ENCODE peak calls at places on chromosomes 13 and 19, in five cellular contexts. One of them, this sample, is unnamed.

GRCh38 chr19:48757741-48758144 is 2.4 kb downstream of the FGF21 start:
- DNase-seq in kidney: no peak
- DNase-seq in activated CD8-positive, alpha-beta T cell treated with anti-CD3 and anti-CD28 coated beads for 36 hours: no peak
- DNase-seq in progenitor cell of endocrine pancreas: no peak
- DNase-seq in pancreas: no peak
- DNase-seq in this sample: no peak

GRCh38 chr19:411723-412355 is 2.9 kb upstream of the C2CD4C start:
- DNase-seq in kidney: no peak
- DNase-seq in activated CD8-positive, alpha-beta T cell treated with anti-CD3 and anti-CD28 coated beads for 36 hours: no peak
- DNase-seq in progenitor cell of endocrine pancreas: peak; percentile 4
- DNase-seq in pancreas: no peak
- DNase-seq in this sample: no peak

GRCh38 chr13:21234537-21234936 is 58.1 kb downstream of the MRPL57 start:
- DNase-seq in kidney: no peak
- DNase-seq in activated CD8-positive, alpha-beta T cell treated with anti-CD3 and anti-CD28 coated beads for 36 hours: no peak
- DNase-seq in progenitor cell of endocrine pancreas: no peak
- DNase-seq in pancreas: no peak
- DNase-seq in this sample: no peak

GRCh38 chr13:85501616-85502015 is 297.6 kb downstream of the SLITRK6 start:
- DNase-seq in kidney: no peak
- DNase-seq in activated CD8-positive, alpha-beta T cell treated with anti-CD3 and anti-CD28 coated beads for 36 hours: no peak
- DNase-seq in progenitor cell of endocrine pancreas: no peak
- DNase-seq in pancreas: no peak
- DNase-seq in this sample: no peak

GRCh38 chr19:1725100-1726064 is 27.9 kb upstream of the ONECUT3 start:
- DNase-seq in kidney: no peak
- DNase-seq in activated CD8-positive, alpha-beta T cell treated with anti-CD3 and anti-CD28 coated beads for 36 hours: peak; percentile 61
- DNase-seq in progenitor cell of endocrine pancreas: peak; percentile 86
- DNase-seq in pancreas: no peak
- DNase-seq in this sample: peak; percentile 76

GRCh38 chr13:30047154-30047874 is 196.9 kb upstream of the UBL3 start:
- DNase-seq in kidney: no peak
- DNase-seq in activated CD8-positive, alpha-beta T cell treated with anti-CD3 and anti-CD28 coated beads for 36 hours: peak; percentile 57
- DNase-seq in progenitor cell of endocrine pancreas: no peak
- DNase-seq in pancreas: no peak
- DNase-seq in this sample: no peak

GRCh38 chr13:47110833-47111240 is 214.0 kb upstream of the HTR2A start:
- DNase-seq in kidney: no peak
- DNase-seq in activated CD8-positive, alpha-beta T cell treated with anti-CD3 and anti-CD28 coated beads for 36 hours: no peak
- DNase-seq in progenitor cell of endocrine pancreas: no peak
- DNase-seq in pancreas: no peak
- DNase-seq in this sample: no peak

GRCh38 chr13:97257800-97258799 is 36.0 kb downstream of the MBNL2 start:
- DNase-seq in kidney: peak; percentile 89
- DNase-seq in activated CD8-positive, alpha-beta T cell treated with anti-CD3 and anti-CD28 coated beads for 36 hours: peak; percentile 29
- DNase-seq in progenitor cell of endocrine pancreas: no peak
- DNase-seq in pancreas: no peak
- DNase-seq in this sample: peak; percentile 56

GRCh38 chr13:111845621-111846351 is 221.2 kb upstream of the SOX1 start:
- DNase-seq in kidney: no peak
- DNase-seq in activated CD8-positive, alpha-beta T cell treated with anti-CD3 and anti-CD28 coated beads for 36 hours: no peak
- DNase-seq in progenitor cell of endocrine pancreas: no peak
- DNase-seq in pancreas: no peak
- DNase-seq in this sample: no peak

GRCh38 chr19:35673121-35673804 is 6.9 kb downstream of the UPK1A start:
- DNase-seq in kidney: no peak
- DNase-seq in activated CD8-positive, alpha-beta T cell treated with anti-CD3 and anti-CD28 coated beads for 36 hours: peak; percentile 84
- DNase-seq in progenitor cell of endocrine pancreas: no peak
- DNase-seq in pancreas: peak; percentile 62
- DNase-seq in this sample: peak; percentile 36

GRCh38 chr19:5665781-5666513 is 14.4 kb downstream of the MICOS13 start:
- DNase-seq in kidney: peak; percentile 26
- DNase-seq in activated CD8-positive, alpha-beta T cell treated with anti-CD3 and anti-CD28 coated beads for 36 hours: no peak
- DNase-seq in progenitor cell of endocrine pancreas: no peak
- DNase-seq in pancreas: peak; percentile 9
- DNase-seq in this sample: no peak

GRCh38 chr13:110432522-110432921 is 125.4 kb downstream of the COL4A2 start:
- DNase-seq in kidney: no peak
- DNase-seq in activated CD8-positive, alpha-beta T cell treated with anti-CD3 and anti-CD28 coated beads for 36 hours: no peak
- DNase-seq in progenitor cell of endocrine pancreas: no peak
- DNase-seq in pancreas: no peak
- DNase-seq in this sample: no peak

GRCh38 chr19:34428549-34429285 is 536 bp downstream of the UBA2 start:
- DNase-seq in kidney: no peak
- DNase-seq in activated CD8-positive, alpha-beta T cell treated with anti-CD3 and anti-CD28 coated beads for 36 hours: peak; percentile 66
- DNase-seq in progenitor cell of endocrine pancreas: no peak
- DNase-seq in pancreas: no peak
- DNase-seq in this sample: peak; percentile 8

GRCh38 chr19:46609511-46610412 is 8.6 kb downstream of the CALM3 start:
- DNase-seq in kidney: peak; percentile 62
- DNase-seq in activated CD8-positive, alpha-beta T cell treated with anti-CD3 and anti-CD28 coated beads for 36 hours: no peak
- DNase-seq in progenitor cell of endocrine pancreas: no peak
- DNase-seq in pancreas: peak; percentile 50
- DNase-seq in this sample: no peak

GRCh38 chr13:94198666-94199065 is 280.8 kb downstream of the DCT start:
- DNase-seq in kidney: no peak
- DNase-seq in activated CD8-positive, alpha-beta T cell treated with anti-CD3 and anti-CD28 coated beads for 36 hours: no peak
- DNase-seq in progenitor cell of endocrine pancreas: no peak
- DNase-seq in pancreas: no peak
- DNase-seq in this sample: no peak

GRCh38 chr19:49486232-49486631 is 1.2 kb upstream of the RPL13A start:
- DNase-seq in kidney: no peak
- DNase-seq in activated CD8-positive, alpha-beta T cell treated with anti-CD3 and anti-CD28 coated beads for 36 hours: no peak
- DNase-seq in progenitor cell of endocrine pancreas: no peak
- DNase-seq in pancreas: no peak
- DNase-seq in this sample: no peak

GRCh38 chr19:19321143-19321577 is 531 bp downstream of the MAU2 start:
- DNase-seq in kidney: no peak
- DNase-seq in activated CD8-positive, alpha-beta T cell treated with anti-CD3 and anti-CD28 coated beads for 36 hours: peak; percentile 31
- DNase-seq in progenitor cell of endocrine pancreas: peak; percentile 26
- DNase-seq in pancreas: no peak
- DNase-seq in this sample: no peak

GRCh38 chr19:19316082-19316481 is 4.2 kb downstream of the SUGP1 start:
- DNase-seq in kidney: no peak
- DNase-seq in activated CD8-positive, alpha-beta T cell treated with anti-CD3 and anti-CD28 coated beads for 36 hours: no peak
- DNase-seq in progenitor cell of endocrine pancreas: no peak
- DNase-seq in pancreas: no peak
- DNase-seq in this sample: no peak

GRCh38 chr19:19324059-19324755 is 3.6 kb downstream of the MAU2 start:
- DNase-seq in kidney: no peak
- DNase-seq in activated CD8-positive, alpha-beta T cell treated with anti-CD3 and anti-CD28 coated beads for 36 hours: no peak
- DNase-seq in progenitor cell of endocrine pancreas: no peak
- DNase-seq in pancreas: no peak
- DNase-seq in this sample: no peak

GRCh38 chr19:19319725-19320361 is 466 bp downstream of the SUGP1 start:
- DNase-seq in kidney: no peak
- DNase-seq in activated CD8-positive, alpha-beta T cell treated with anti-CD3 and anti-CD28 coated beads for 36 hours: peak; percentile 12
- DNase-seq in progenitor cell of endocrine pancreas: no peak
- DNase-seq in pancreas: no peak
- DNase-seq in this sample: no peak

DNA sequence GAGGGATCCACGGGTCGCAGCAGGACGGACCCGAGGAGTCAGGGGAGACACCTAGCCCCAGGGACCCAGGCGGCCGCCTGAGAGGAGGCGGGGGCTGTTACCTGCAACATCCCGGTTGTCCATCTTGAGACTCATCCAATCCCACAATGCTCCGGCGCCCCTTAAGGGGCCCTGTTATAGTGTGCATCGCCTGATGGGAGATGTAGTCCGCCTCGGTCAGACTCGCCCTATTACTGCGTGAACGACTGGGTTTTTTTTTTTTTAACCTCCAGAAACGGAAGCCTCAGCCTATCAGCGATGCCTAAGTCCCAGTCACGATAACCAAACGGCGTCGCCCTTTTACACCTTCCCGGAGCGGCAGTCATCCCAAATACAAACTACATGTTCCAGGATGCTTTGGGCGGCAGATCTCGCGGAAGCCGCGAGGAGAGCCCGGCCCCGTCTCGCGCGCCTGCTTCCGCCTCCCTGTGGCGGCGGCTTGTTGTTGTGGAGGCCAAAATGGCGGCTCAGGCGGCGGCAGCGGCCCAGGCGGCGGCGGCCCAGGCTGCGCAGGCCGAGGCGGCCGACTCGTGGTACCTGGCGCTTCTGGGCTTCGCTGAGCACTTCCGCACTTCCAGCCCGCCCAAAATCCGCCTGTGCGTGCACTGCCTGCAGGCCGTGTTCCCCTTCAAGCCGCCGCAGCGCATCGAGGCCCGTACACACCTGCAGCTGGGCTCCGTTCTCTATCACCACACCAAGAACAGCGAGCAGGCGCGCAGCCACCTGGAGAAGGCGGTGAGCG is at the start of the genes MAU2 and SUGP1:
- DNase-seq in kidney: peak; percentile 96
- DNase-seq in activated CD8-positive, alpha-beta T cell treated with anti-CD3 and anti-CD28 coated beads for 36 hours: peak; percentile 95
- DNase-seq in progenitor cell of endocrine pancreas: peak; percentile 80
- DNase-seq in pancreas: peak; percentile 95
- DNase-seq in this sample: peak; percentile 87
- TF ChIP-seq CTCF in kidney: peak; percentile 50
- TF ChIP-seq CTCF in activated CD8-positive, alpha-beta T cell treated with anti-CD3 and anti-CD28 coated beads for 36 hours: no peak
- TF ChIP-seq CTCF in progenitor cell of endocrine pancreas: peak; percentile 32
- TF ChIP-seq CTCF in pancreas: peak; percentile 8
- TF ChIP-seq CTCF in this sample: no peak

DNA sequence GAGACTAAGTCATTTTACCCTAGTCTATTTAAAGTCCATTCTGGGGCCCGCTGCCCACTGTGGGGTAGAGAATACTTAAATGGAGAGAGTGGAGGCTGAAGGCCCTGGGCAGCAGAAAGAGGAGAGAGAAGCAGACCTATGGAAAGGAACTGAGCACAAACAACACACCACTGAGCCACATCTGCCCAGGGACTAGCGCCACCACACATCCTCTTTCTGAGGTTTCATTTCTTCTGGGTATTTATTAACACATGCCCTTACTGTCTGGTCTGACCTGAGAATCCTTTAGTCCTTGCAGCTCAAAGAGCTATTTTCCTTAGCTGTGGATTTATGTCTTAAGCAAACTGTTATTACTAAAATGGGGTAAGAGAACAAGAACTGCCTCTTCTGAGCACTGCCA is 154.0 kb downstream of the NALCN start:
- DNase-seq in kidney: no peak
- DNase-seq in activated CD8-positive, alpha-beta T cell treated with anti-CD3 and anti-CD28 coated beads for 36 hours: no peak
- DNase-seq in progenitor cell of endocrine pancreas: no peak
- DNase-seq in pancreas: no peak
- DNase-seq in this sample: no peak
- TF ChIP-seq CTCF in kidney: no peak
- TF ChIP-seq CTCF in activated CD8-positive, alpha-beta T cell treated with anti-CD3 and anti-CD28 coated beads for 36 hours: no peak
- TF ChIP-seq CTCF in progenitor cell of endocrine pancreas: no peak
- TF ChIP-seq CTCF in pancreas: no peak
- TF ChIP-seq CTCF in this sample: no peak

GRCh38 chr13:51925865-51926527 is 64.2 kb downstream of the CCDC70 start:
- DNase-seq in kidney: no peak
- DNase-seq in activated CD8-positive, alpha-beta T cell treated with anti-CD3 and anti-CD28 coated beads for 36 hours: no peak
- DNase-seq in progenitor cell of endocrine pancreas: no peak
- DNase-seq in pancreas: no peak
- DNase-seq in this sample: no peak

GRCh38 chr13:51924756-51925544 is 63.2 kb downstream of the CCDC70 start:
- DNase-seq in kidney: no peak
- DNase-seq in activated CD8-positive, alpha-beta T cell treated with anti-CD3 and anti-CD28 coated beads for 36 hours: no peak
- DNase-seq in progenitor cell of endocrine pancreas: no peak
- DNase-seq in pancreas: no peak
- DNase-seq in this sample: no peak

GRCh38 chr13:51921790-51922740 is 60.3 kb downstream of the CCDC70 start:
- DNase-seq in kidney: no peak
- DNase-seq in activated CD8-positive, alpha-beta T cell treated with anti-CD3 and anti-CD28 coated beads for 36 hours: peak; percentile 17
- DNase-seq in progenitor cell of endocrine pancreas: no peak
- DNase-seq in pancreas: no peak
- DNase-seq in this sample: no peak

GRCh38 chr13:51922771-51923480 is 61.2 kb downstream of the CCDC70 start:
- DNase-seq in kidney: no peak
- DNase-seq in activated CD8-positive, alpha-beta T cell treated with anti-CD3 and anti-CD28 coated beads for 36 hours: no peak
- DNase-seq in progenitor cell of endocrine pancreas: no peak
- DNase-seq in pancreas: no peak
- DNase-seq in this sample: no peak

GRCh38 chr13:51923983-51924539 is 62.3 kb downstream of the CCDC70 start:
- DNase-seq in kidney: no peak
- DNase-seq in activated CD8-positive, alpha-beta T cell treated with anti-CD3 and anti-CD28 coated beads for 36 hours: peak; percentile 32
- DNase-seq in progenitor cell of endocrine pancreas: no peak
- DNase-seq in pancreas: no peak
- DNase-seq in this sample: peak; percentile 35
- TF ChIP-seq CTCF in kidney: peak; percentile 15
- TF ChIP-seq CTCF in activated CD8-positive, alpha-beta T cell treated with anti-CD3 and anti-CD28 coated beads for 36 hours: peak; percentile 21
- TF ChIP-seq CTCF in progenitor cell of endocrine pancreas: peak; percentile 39
- TF ChIP-seq CTCF in pancreas: no peak
- TF ChIP-seq CTCF in this sample: peak; percentile 59

DNA sequence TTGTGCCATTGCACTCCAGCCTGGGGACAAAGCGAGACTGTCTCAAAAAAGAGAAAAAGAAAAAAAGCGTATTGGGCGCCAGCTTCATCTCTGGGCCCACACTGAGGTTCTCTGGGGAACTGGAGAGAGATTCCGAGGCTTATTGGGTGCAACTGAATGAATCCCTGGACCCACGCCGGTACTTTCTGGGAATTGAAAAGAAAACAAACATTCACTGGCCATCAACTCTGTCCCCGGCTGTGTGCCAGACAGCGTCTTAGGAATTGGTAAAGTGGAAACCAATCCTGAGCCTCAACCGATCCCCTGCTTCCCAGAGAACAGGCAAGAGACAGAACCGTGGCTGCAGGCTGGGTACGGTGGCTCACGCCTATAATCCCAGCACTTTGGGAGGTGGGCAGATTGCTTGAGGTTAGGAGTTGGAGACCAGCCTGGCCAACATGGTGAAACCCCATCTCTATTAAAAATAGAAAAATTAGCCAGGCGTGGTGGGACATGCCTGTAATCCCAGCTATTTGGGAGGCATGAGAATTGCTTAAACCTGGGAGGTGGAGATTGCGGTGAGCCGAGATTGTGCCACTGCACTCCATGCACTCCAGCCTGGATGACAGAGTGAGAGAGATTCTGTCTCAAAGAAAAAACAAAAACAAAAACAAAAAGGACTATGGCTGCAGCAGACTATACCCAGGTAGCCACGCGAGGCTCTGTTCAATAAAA is 8.6 kb downstream of the ANO8 start:
- DNase-seq in kidney: peak; percentile 90
- DNase-seq in activated CD8-positive, alpha-beta T cell treated with anti-CD3 and anti-CD28 coated beads for 36 hours: no peak
- DNase-seq in progenitor cell of endocrine pancreas: no peak
- DNase-seq in pancreas: no peak
- DNase-seq in this sample: no peak
- TF ChIP-seq CTCF in kidney: no peak
- TF ChIP-seq CTCF in activated CD8-positive, alpha-beta T cell treated with anti-CD3 and anti-CD28 coated beads for 36 hours: no peak
- TF ChIP-seq CTCF in progenitor cell of endocrine pancreas: no peak
- TF ChIP-seq CTCF in pancreas: no peak
- TF ChIP-seq CTCF in this sample: no peak

This sample was measured in endothelial cell.